ENCODE peak calls at places on chromosomes 3 and 15, in five cellular contexts. One of them, this sample, is unnamed.

GRCh38 chr3:22122567-22122966 is 371.6 kb upstream of the ZNF385D start:
- DNase-seq in retina: no peak
- DNase-seq in RWPE1: no peak
- DNase-seq in adipocyte: no peak
- DNase-seq in SW 1271: no peak
- DNase-seq in this sample: no peak

GRCh38 chr3:143090486-143090885 is 29.1 kb upstream of the CHST2 start:
- DNase-seq in retina: no peak
- DNase-seq in RWPE1: no peak
- DNase-seq in adipocyte: no peak
- DNase-seq in SW 1271: no peak
- DNase-seq in this sample: no peak

GRCh38 chr15:89490550-89491315 is 5.7 kb downstream of the RHCG start:
- DNase-seq in retina: no peak
- DNase-seq in RWPE1: no peak
- DNase-seq in adipocyte: no peak
- DNase-seq in SW 1271: no peak
- DNase-seq in this sample: no peak

GRCh38 chr3:70277304-70277703 is 35.1 kb downstream of the MDFIC2 start:
- DNase-seq in retina: no peak
- DNase-seq in RWPE1: no peak
- DNase-seq in adipocyte: no peak
- DNase-seq in SW 1271: no peak
- DNase-seq in this sample: no peak

GRCh38 chr3:100899440-100900091 is 93.7 kb downstream of the ABI3BP start:
- DNase-seq in retina: no peak
- DNase-seq in RWPE1: no peak
- DNase-seq in adipocyte: no peak
- DNase-seq in SW 1271: no peak
- DNase-seq in this sample: no peak

GRCh38 chr3:100097919-100098896 is 16.1 kb downstream of the FILIP1L start:
- DNase-seq in retina: no peak
- DNase-seq in RWPE1: peak
- DNase-seq in adipocyte: no peak
- DNase-seq in SW 1271: no peak
- DNase-seq in this sample: no peak

GRCh38 chr3:49098429-49098828 is 4.6 kb upstream of the QRICH1 start:
- DNase-seq in retina: no peak
- DNase-seq in RWPE1: no peak
- DNase-seq in adipocyte: no peak
- DNase-seq in SW 1271: no peak
- DNase-seq in this sample: no peak

GRCh38 chr15:59271595-59272201 is 65.1 kb downstream of the LDHAL6B start:
- DNase-seq in retina: no peak
- DNase-seq in RWPE1: no peak
- DNase-seq in adipocyte: no peak
- DNase-seq in SW 1271: no peak
- DNase-seq in this sample: no peak

GRCh38 chr3:15206662-15207576 is 873 bp downstream of the CAPN7 start:
- DNase-seq in retina: peak
- DNase-seq in RWPE1: peak
- DNase-seq in adipocyte: peak
- DNase-seq in SW 1271: no peak
- DNase-seq in this sample: no peak

GRCh38 chr3:34793066-34793465 is 846.3 kb upstream of the ARPP21 start:
- DNase-seq in retina: no peak
- DNase-seq in RWPE1: no peak
- DNase-seq in adipocyte: peak
- DNase-seq in SW 1271: no peak
- DNase-seq in this sample: no peak

GRCh38 chr15:59191855-59192237 is 14.8 kb upstream of the LDHAL6B start:
- DNase-seq in retina: no peak
- DNase-seq in RWPE1: peak
- DNase-seq in adipocyte: peak
- DNase-seq in SW 1271: no peak
- DNase-seq in this sample: no peak

GRCh38 chr3:149330609-149331008 is 2.8 kb downstream of the TM4SF18 start:
- DNase-seq in retina: no peak
- DNase-seq in RWPE1: no peak
- DNase-seq in adipocyte: no peak
- DNase-seq in SW 1271: no peak
- DNase-seq in this sample: no peak

GRCh38 chr3:173913985-173914421 is 516.5 kb downstream of the NLGN1 start:
- DNase-seq in retina: no peak
- DNase-seq in RWPE1: no peak
- DNase-seq in adipocyte: no peak
- DNase-seq in SW 1271: no peak
- DNase-seq in this sample: no peak

GRCh38 chr15:68085052-68085451 is 30.9 kb downstream of the PIAS1 start:
- DNase-seq in retina: no peak
- DNase-seq in RWPE1: no peak
- DNase-seq in adipocyte: peak
- DNase-seq in SW 1271: no peak
- DNase-seq in this sample: no peak

GRCh38 chr3:182284793-182285192 is 508.5 kb upstream of the ATP11B start:
- DNase-seq in retina: no peak
- DNase-seq in RWPE1: no peak
- DNase-seq in adipocyte: no peak
- DNase-seq in SW 1271: no peak
- DNase-seq in this sample: no peak

GRCh38 chr3:117130222-117130621 is 420.6 kb downstream of the TUSC7 start:
- DNase-seq in retina: no peak
- DNase-seq in RWPE1: no peak
- DNase-seq in adipocyte: peak
- DNase-seq in SW 1271: no peak
- DNase-seq in this sample: no peak

GRCh38 chr3:133851266-133851906 is 44.3 kb downstream of the RAB6B start:
- DNase-seq in retina: no peak
- DNase-seq in RWPE1: no peak
- DNase-seq in adipocyte: no peak
- DNase-seq in SW 1271: no peak
- DNase-seq in this sample: no peak

GRCh38 chr3:129502641-129503386 is 25.6 kb upstream of the RHO start:
- DNase-seq in retina: peak
- DNase-seq in RWPE1: no peak
- DNase-seq in adipocyte: no peak
- DNase-seq in SW 1271: no peak
- DNase-seq in this sample: no peak

GRCh38 chr3:13709706-13710105 is 160.8 kb downstream of the FBLN2 start:
- DNase-seq in retina: no peak
- DNase-seq in RWPE1: no peak
- DNase-seq in adipocyte: no peak
- DNase-seq in SW 1271: no peak
- DNase-seq in this sample: peak

GRCh38 chr3:196968233-196969000 is at the start of gene PIGZ:
- DNase-seq in retina: peak
- DNase-seq in RWPE1: peak
- DNase-seq in adipocyte: peak
- DNase-seq in SW 1271: peak
- DNase-seq in this sample: no peak

GRCh38 chr3:12489832-12490231 is 5.6 kb downstream of the TSEN2 start:
- DNase-seq in retina: no peak
- DNase-seq in RWPE1: no peak
- DNase-seq in adipocyte: no peak
- DNase-seq in SW 1271: no peak
- DNase-seq in this sample: no peak

GRCh38 chr15:43516801-43517353 is 531 bp upstream of the MAP1A start:
- DNase-seq in retina: no peak
- DNase-seq in RWPE1: no peak
- DNase-seq in adipocyte: peak
- DNase-seq in SW 1271: no peak
- DNase-seq in this sample: peak

GRCh38 chr3:48268381-48268935 is 27.6 kb downstream of the ZNF589 start:
- DNase-seq in retina: no peak
- DNase-seq in RWPE1: peak
- DNase-seq in adipocyte: no peak
- DNase-seq in SW 1271: no peak
- DNase-seq in this sample: no peak

GRCh38 chr3:195616681-195617080 is 32.9 kb upstream of the APOD start:
- DNase-seq in retina: no peak
- DNase-seq in RWPE1: no peak
- DNase-seq in adipocyte: no peak
- DNase-seq in SW 1271: no peak
- DNase-seq in this sample: no peak

GRCh38 chr3:55659023-55659355 is 171.9 kb upstream of the WNT5A start:
- DNase-seq in retina: no peak
- DNase-seq in RWPE1: no peak
- DNase-seq in adipocyte: no peak
- DNase-seq in SW 1271: no peak
- DNase-seq in this sample: no peak

GRCh38 chr3:134311693-134312071 is 61.0 kb upstream of the RYK start:
- DNase-seq in retina: no peak
- DNase-seq in RWPE1: no peak
- DNase-seq in adipocyte: no peak
- DNase-seq in SW 1271: no peak
- DNase-seq in this sample: no peak

GRCh38 chr3:101643861-101644613 is 32.9 kb downstream of the ZBTB11 start:
- DNase-seq in retina: no peak
- DNase-seq in RWPE1: no peak
- DNase-seq in adipocyte: peak
- DNase-seq in SW 1271: peak
- DNase-seq in this sample: no peak

GRCh38 chr3:45024601-45025262 is 1.4 kb upstream of the CLEC3B start:
- DNase-seq in retina: no peak
- DNase-seq in RWPE1: no peak
- DNase-seq in adipocyte: no peak
- DNase-seq in SW 1271: no peak
- DNase-seq in this sample: no peak

GRCh38 chr3:128725932-128726690 is at the start of gene RAB7A:
- DNase-seq in retina: peak
- DNase-seq in RWPE1: peak
- DNase-seq in adipocyte: peak
- DNase-seq in SW 1271: peak
- DNase-seq in this sample: peak

GRCh38 chr3:106913111-106913698 is 464.0 kb upstream of the CCDC54 start:
- DNase-seq in retina: no peak
- DNase-seq in RWPE1: no peak
- DNase-seq in adipocyte: no peak
- DNase-seq in SW 1271: no peak
- DNase-seq in this sample: no peak

GRCh38 chr3:23246651-23247050 is 43.5 kb downstream of the UBE2E2 start:
- DNase-seq in retina: no peak
- DNase-seq in RWPE1: no peak
- DNase-seq in adipocyte: no peak
- DNase-seq in SW 1271: no peak
- DNase-seq in this sample: no peak

GRCh38 chr3:38165722-38166387 is 518 bp downstream of the OXSR1 start:
- DNase-seq in retina: peak
- DNase-seq in RWPE1: peak
- DNase-seq in adipocyte: peak
- DNase-seq in SW 1271: peak
- DNase-seq in this sample: no peak

This sample was measured in vagina.